ENCODE peak calls at places on chromosomes 11 and 22, in ten cellular contexts. W is K562; Z is suprapubic skin; X is HCT116; U is adipocyte; L is GM06990; S is CD4-positive, CD25-positive, alpha-beta regulatory T cell; A is endodermal cell; F is colonic mucosa; Y is IMR-90. B is an unnamed sample.

GRCh38 chr11:126601550-126602215 is 246.2 kb downstream of the ST3GAL4 start:
- DNase-seq in X (no peak), U (no peak), Y (no peak), L (no peak), W (no peak), S (no peak), F (no peak), A (peak; percentile 77), Z (peak; percentile 45), B (no peak)

GRCh38 chr22:22752556-22753477 is 108.4 kb downstream of the GGTLC2 start:
- DNase-seq in Z (peak; percentile 64), W (no peak), S (peak; percentile 67), X (no peak), U (peak; percentile 79), Y (peak; percentile 47), L (no peak), A (no peak), F (no peak), B (peak; percentile 47)

GRCh38 chr22:44297662-44298061 is 15.1 kb downstream of the SHISAL1 start:
- DNase-seq in A (no peak), Y (no peak), S (no peak), F (no peak), L (no peak), U (no peak), Z (no peak), X (no peak), W (no peak), B (no peak)

GRCh38 chr22:23496445-23496833 is 83.7 kb downstream of the IGLL1 start:
- DNase-seq in Z (no peak), W (no peak), X (no peak), L (no peak), S (no peak), F (no peak), Y (no peak), A (no peak), U (no peak), B (no peak)

GRCh38 chr22:45688606-45689080 is 17.0 kb downstream of the ATXN10 start:
- DNase-seq in X (peak; percentile 38), F (no peak), Z (no peak), W (no peak), Y (peak; percentile 90), A (no peak), U (peak; percentile 94), L (no peak), S (no peak), B (no peak)

GRCh38 chr11:3123316-3123715 is 41.8 kb downstream of the OSBPL5 start:
- DNase-seq in S (no peak), L (no peak), X (no peak), Y (no peak), F (peak; percentile 78), U (no peak), A (no peak), Z (peak; percentile 91), W (no peak), B (peak; percentile 50)

GRCh38 chr11:22753401-22753800 is 76.2 kb downstream of the SVIP start:
- DNase-seq in Z (no peak), Y (no peak), X (no peak), W (no peak), L (no peak), F (no peak), S (no peak), A (no peak), U (no peak), B (no peak)

GRCh38 chr11:121763526-121763925 is 310.8 kb upstream of the SORL1-AS1 start:
- DNase-seq in F (no peak), U (no peak), X (no peak), W (no peak), L (peak; percentile 37), A (no peak), Z (no peak), Y (no peak), S (no peak), B (no peak)

GRCh38 chr22:50200333-50201190 is at the start of gene SELENOO:
- DNase-seq in X (peak; percentile 72), S (peak; percentile 87), Y (peak; percentile 77), L (peak; percentile 96), W (peak; percentile 92), A (peak; percentile 97), Z (peak; percentile 93), U (peak; percentile 96), F (peak; percentile 91), B (peak; percentile 92)

GRCh38 chr11:61657566-61657965 is 22.6 kb upstream of the DAGLA start:
- DNase-seq in Z (no peak), W (no peak), X (no peak), Y (no peak), F (no peak), L (no peak), U (no peak), S (no peak), A (no peak), B (no peak)

GRCh38 chr11:58837707-58838388 is 6.7 kb downstream of the GLYATL2 start:
- DNase-seq in U (no peak), W (no peak), A (no peak), X (no peak), S (no peak), Z (no peak), F (no peak), L (no peak), Y (no peak), B (no peak)

GRCh38 chr22:22748297-22748743 is 103.9 kb downstream of the GGTLC2 start:
- DNase-seq in F (peak; percentile 50), U (peak; percentile 74), Y (peak; percentile 52), S (peak; percentile 24), X (no peak), A (peak; percentile 83), Z (no peak), W (peak; percentile 86), L (no peak), B (peak; percentile 50)

GRCh38 chr11:6199174-6199810 is at the start of gene OR52W1:
- DNase-seq in L (no peak), Z (no peak), S (no peak), F (no peak), Y (no peak), X (no peak), U (no peak), A (no peak), W (no peak), B (no peak)

GRCh38 chr11:17743808-17744119 is 9.2 kb downstream of the KCNC1 start:
- DNase-seq in W (no peak), A (no peak), F (no peak), Y (peak; percentile 85), S (no peak), L (no peak), Z (no peak), X (no peak), U (no peak), B (no peak)

DNA sequence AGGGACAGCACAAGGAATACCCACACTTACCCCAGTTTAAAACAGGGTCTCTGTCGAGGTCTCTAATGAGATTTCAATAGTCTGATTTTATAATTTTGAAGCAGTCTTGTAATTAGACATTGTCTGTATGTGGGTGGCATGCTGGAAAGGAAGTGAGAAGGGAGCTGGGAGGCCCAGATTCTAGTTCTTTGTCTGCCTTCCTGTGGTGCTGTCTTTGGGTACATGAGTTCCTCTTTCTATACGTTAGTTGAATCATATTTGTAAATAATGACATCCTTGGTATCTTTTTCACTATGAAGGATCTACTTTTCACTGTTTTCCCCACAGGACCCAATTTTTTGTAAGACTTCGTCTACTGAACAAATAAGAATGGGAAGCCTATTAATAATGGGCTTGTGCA is 42.0 kb upstream of the TENM4 start:
- DNase-seq in W (no peak), S (no peak), Y (no peak), L (peak; percentile 67), X (no peak), Z (no peak), U (no peak), F (no peak), A (no peak), B (no peak)
- H3K4me3 ChIP-seq in W (no peak overlapping the region), S (no peak overlapping the region), Y (no peak overlapping the region), L (no peak overlapping the region), X (no peak overlapping the region), Z (no peak overlapping the region), U (no peak overlapping the region), F (no peak overlapping the region), A (no peak overlapping the region), B (no peak overlapping the region)

GRCh38 chr11:64372802-64373597 is 14.0 kb downstream of the RPS6KA4 start:
- DNase-seq in U (no peak), Z (no peak), W (peak; percentile 89), A (peak; percentile 90), Y (no peak), F (no peak), X (peak; percentile 92), L (no peak), S (no peak), B (no peak)

GRCh38 chr11:64373598-64373974 is 14.6 kb downstream of the RPS6KA4 start:
- DNase-seq in A (no peak), L (no peak), F (no peak), W (no peak), S (no peak), Y (no peak), Z (no peak), U (no peak), X (no peak), B (no peak)

GRCh38 chr11:64369440-64370135 is 10.6 kb downstream of the RPS6KA4 start:
- DNase-seq in S (no peak), U (no peak), X (no peak), L (no peak), F (no peak), W (no peak), A (no peak), Y (no peak), Z (no peak), B (no peak)

GRCh38 chr11:64371201-64371600 is 12.2 kb downstream of the RPS6KA4 start:
- DNase-seq in X (no peak), Z (no peak), Y (no peak), F (no peak), L (no peak), S (no peak), W (no peak), A (no peak), U (no peak), B (no peak)

DNA sequence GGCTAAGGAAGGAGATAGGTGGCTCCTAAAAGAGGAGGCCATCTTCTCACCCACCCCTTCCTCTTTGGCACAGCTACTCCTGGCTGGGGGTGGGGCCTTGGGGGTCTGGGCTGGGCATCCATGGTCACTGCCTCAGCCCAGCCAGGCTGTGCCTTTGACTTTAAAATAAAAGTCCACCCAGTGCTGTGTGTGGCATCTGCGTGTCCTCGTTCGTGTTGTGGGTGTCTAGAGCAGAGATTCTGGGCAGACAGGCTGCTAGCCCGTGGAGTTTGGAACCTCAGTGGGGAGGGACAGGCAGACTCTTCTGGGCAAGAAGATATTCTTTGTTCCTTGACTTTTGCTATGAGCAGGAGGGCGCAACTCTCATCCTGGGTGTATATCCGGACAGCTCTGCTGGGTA is 13.1 kb downstream of the RPS6KA4 start:
- DNase-seq in W (no peak), L (no peak), F (no peak), Z (no peak), Y (no peak), A (no peak), S (no peak), U (no peak), X (no peak), B (no peak)
- H3K27me3 ChIP-seq in W (no peaks in the 10 kb centered on the region), L (no peaks in the 10 kb centered on the region), F (no peaks in the 10 kb centered on the region), Z (no peaks in the 10 kb centered on the region), Y (peaks cover 2% of the 10 kb centered on the region), A (no peaks in the 10 kb centered on the region), S (no peaks in the 10 kb centered on the region), U (no peaks in the 10 kb centered on the region), X (no peaks in the 10 kb centered on the region), B (no peaks in the 10 kb centered on the region)

GRCh38 chr22:37764622-37765021 is 43.1 kb upstream of the GCAT start:
- DNase-seq in U (no peak), X (no peak), F (no peak), L (no peak), Z (no peak), Y (no peak), W (no peak), A (no peak), S (no peak), B (no peak)
- H3K4me3 ChIP-seq in U (no peak overlapping the region), X (no peak overlapping the region), F (no peak overlapping the region), L (no peak overlapping the region), Z (no peak overlapping the region), Y (no peak overlapping the region), W (no peak overlapping the region), A (no peak overlapping the region), S (no peak overlapping the region), B (no peak overlapping the region)

GRCh38 chr11:24738972-24739371 is 242.1 kb downstream of the LUZP2 start:
- DNase-seq in F (no peak), U (no peak), Y (no peak), S (no peak), A (no peak), Z (no peak), X (no peak), W (no peak), L (no peak), B (no peak)
- H3K27me3 ChIP-seq in F (no peaks in the 10 kb centered on the region), U (no peaks in the 10 kb centered on the region), Y (no peaks in the 10 kb centered on the region), S (no peaks in the 10 kb centered on the region), A (no peaks in the 10 kb centered on the region), Z (no peaks in the 10 kb centered on the region), X (no peaks in the 10 kb centered on the region), W (no peaks in the 10 kb centered on the region), L (no peaks in the 10 kb centered on the region), B (no peaks in the 10 kb centered on the region)